ENCODE peak calls at places on chromosomes 12 and 14, in six cellular contexts. One of them, this sample, is unnamed. For H3K4me1 and H3K27me3, the result is how much of the 10 kb centered on the place peaks cover.

GRCh38 chr12:27048822-27049752 is 26.7 kb downstream of the MED21 start:
- DNase-seq in uterus: no peak
- DNase-seq in upper lobe of right lung: no peak
- DNase-seq in neural progenitor cell: no peak
- DNase-seq in cardiac muscle cell: peak
- DNase-seq in heart left ventricle: no peak
- DNase-seq in this sample: no peak

GRCh38 chr12:132227782-132228417 is 83.6 kb downstream of the NOC4L start:
- DNase-seq in cardiac muscle cell: no peak
- DNase-seq in upper lobe of right lung: no peak
- DNase-seq in neural progenitor cell: no peak
- DNase-seq in uterus: no peak
- DNase-seq in heart left ventricle: no peak
- DNase-seq in this sample: no peak

GRCh38 chr12:117060236-117060926 is 38.8 kb downstream of the TESC start:
- DNase-seq in heart left ventricle: no peak
- DNase-seq in cardiac muscle cell: no peak
- DNase-seq in neural progenitor cell: peak
- DNase-seq in upper lobe of right lung: no peak
- DNase-seq in uterus: no peak
- DNase-seq in this sample: no peak

GRCh38 chr12:26473291-26473690 is 277.9 kb downstream of the SSPN start:
- DNase-seq in upper lobe of right lung: no peak
- DNase-seq in uterus: no peak
- DNase-seq in cardiac muscle cell: no peak
- DNase-seq in neural progenitor cell: no peak
- DNase-seq in heart left ventricle: no peak
- DNase-seq in this sample: no peak

GRCh38 chr12:50542448-50542847 is 37.7 kb downstream of the DIP2B start:
- DNase-seq in uterus: no peak
- DNase-seq in heart left ventricle: no peak
- DNase-seq in neural progenitor cell: no peak
- DNase-seq in upper lobe of right lung: no peak
- DNase-seq in cardiac muscle cell: no peak
- DNase-seq in this sample: no peak

GRCh38 chr14:63840981-63841380 is 11.8 kb upstream of the SYNE2 start:
- DNase-seq in uterus: no peak
- DNase-seq in heart left ventricle: no peak
- DNase-seq in upper lobe of right lung: peak
- DNase-seq in neural progenitor cell: peak
- DNase-seq in cardiac muscle cell: no peak
- DNase-seq in this sample: peak

GRCh38 chr12:42789808-42790760 is 200.5 kb upstream of the PRICKLE1 start:
- DNase-seq in cardiac muscle cell: peak
- DNase-seq in heart left ventricle: no peak
- DNase-seq in neural progenitor cell: no peak
- DNase-seq in upper lobe of right lung: no peak
- DNase-seq in uterus: no peak
- DNase-seq in this sample: no peak

GRCh38 chr12:71134405-71134804 is 23.4 kb downstream of the TSPAN8 start:
- DNase-seq in heart left ventricle: no peak
- DNase-seq in uterus: no peak
- DNase-seq in cardiac muscle cell: peak
- DNase-seq in neural progenitor cell: no peak
- DNase-seq in upper lobe of right lung: no peak
- DNase-seq in this sample: no peak

GRCh38 chr14:88245321-88245720 is 77.7 kb downstream of the KCNK10 start:
- DNase-seq in neural progenitor cell: peak
- DNase-seq in upper lobe of right lung: no peak
- DNase-seq in uterus: no peak
- DNase-seq in cardiac muscle cell: no peak
- DNase-seq in heart left ventricle: no peak
- DNase-seq in this sample: no peak

GRCh38 chr14:31965735-31966598 is 111.1 kb upstream of the ARHGAP5 start:
- DNase-seq in heart left ventricle: no peak
- DNase-seq in cardiac muscle cell: peak
- DNase-seq in upper lobe of right lung: no peak
- DNase-seq in uterus: no peak
- DNase-seq in neural progenitor cell: no peak
- DNase-seq in this sample: no peak

GRCh38 chr14:104319489-104320241 is 181.3 kb downstream of the KIF26A start:
- DNase-seq in neural progenitor cell: no peak
- DNase-seq in cardiac muscle cell: no peak
- DNase-seq in uterus: no peak
- DNase-seq in upper lobe of right lung: no peak
- DNase-seq in heart left ventricle: peak
- DNase-seq in this sample: no peak

GRCh38 chr14:93893550-93894329 is 33.4 kb upstream of the FAM181A start:
- DNase-seq in upper lobe of right lung: no peak
- DNase-seq in uterus: peak
- DNase-seq in cardiac muscle cell: no peak
- DNase-seq in heart left ventricle: no peak
- DNase-seq in neural progenitor cell: peak
- DNase-seq in this sample: no peak

GRCh38 chr14:23608454-23608853 is 27.7 kb upstream of the DHRS2 start:
- DNase-seq in upper lobe of right lung: no peak
- DNase-seq in uterus: no peak
- DNase-seq in cardiac muscle cell: no peak
- DNase-seq in neural progenitor cell: no peak
- DNase-seq in heart left ventricle: peak
- DNase-seq in this sample: no peak

GRCh38 chr14:20866963-20867362 is 24.2 kb upstream of the RNASE3 start:
- DNase-seq in cardiac muscle cell: peak
- DNase-seq in uterus: no peak
- DNase-seq in heart left ventricle: no peak
- DNase-seq in neural progenitor cell: peak
- DNase-seq in upper lobe of right lung: no peak
- DNase-seq in this sample: peak

GRCh38 chr12:95633671-95634465 is 82.6 kb upstream of the USP44 start:
- DNase-seq in neural progenitor cell: no peak
- DNase-seq in cardiac muscle cell: peak
- DNase-seq in uterus: no peak
- DNase-seq in upper lobe of right lung: no peak
- DNase-seq in heart left ventricle: no peak
- DNase-seq in this sample: no peak

GRCh38 chr12:17216156-17216555 is 610.2 kb upstream of the LMO3 start:
- DNase-seq in cardiac muscle cell: no peak
- DNase-seq in uterus: no peak
- DNase-seq in upper lobe of right lung: no peak
- DNase-seq in neural progenitor cell: no peak
- DNase-seq in heart left ventricle: no peak
- DNase-seq in this sample: no peak

GRCh38 chr12:70652451-70652850 is 15.2 kb upstream of the PTPRB start:
- DNase-seq in upper lobe of right lung: no peak
- DNase-seq in neural progenitor cell: no peak
- DNase-seq in cardiac muscle cell: peak
- DNase-seq in uterus: no peak
- DNase-seq in heart left ventricle: no peak
- DNase-seq in this sample: no peak

GRCh38 chr12:108231909-108232434 is 102.9 kb downstream of the WSCD2 start:
- DNase-seq in neural progenitor cell: no peak
- DNase-seq in uterus: no peak
- DNase-seq in heart left ventricle: no peak
- DNase-seq in upper lobe of right lung: no peak
- DNase-seq in cardiac muscle cell: no peak
- DNase-seq in this sample: no peak

GRCh38 chr12:25241171-25242020 is 9.3 kb downstream of the KRAS start:
- DNase-seq in cardiac muscle cell: peak
- DNase-seq in heart left ventricle: no peak
- DNase-seq in neural progenitor cell: peak
- DNase-seq in uterus: no peak
- DNase-seq in upper lobe of right lung: no peak
- DNase-seq in this sample: no peak

GRCh38 chr12:121831571-121832235 is 27.0 kb downstream of the HPD start:
- DNase-seq in upper lobe of right lung: no peak
- DNase-seq in cardiac muscle cell: no peak
- DNase-seq in neural progenitor cell: no peak
- DNase-seq in uterus: no peak
- DNase-seq in heart left ventricle: no peak
- DNase-seq in this sample: no peak

GRCh38 chr14:91968280-91968679 is 20.8 kb upstream of the FBLN5 start:
- DNase-seq in upper lobe of right lung: no peak
- DNase-seq in cardiac muscle cell: no peak
- DNase-seq in heart left ventricle: no peak
- DNase-seq in uterus: no peak
- DNase-seq in neural progenitor cell: no peak
- DNase-seq in this sample: no peak

GRCh38 chr12:54983536-54984102 is 943 bp downstream of the TESPA1 start:
- DNase-seq in neural progenitor cell: no peak
- DNase-seq in heart left ventricle: no peak
- DNase-seq in uterus: no peak
- DNase-seq in upper lobe of right lung: no peak
- DNase-seq in cardiac muscle cell: no peak
- DNase-seq in this sample: no peak

GRCh38 chr14:91997492-91997891 is 42.4 kb downstream of the TRIP11 start:
- DNase-seq in heart left ventricle: no peak
- DNase-seq in neural progenitor cell: no peak
- DNase-seq in upper lobe of right lung: no peak
- DNase-seq in cardiac muscle cell: no peak
- DNase-seq in uterus: no peak
- DNase-seq in this sample: no peak

GRCh38 chr14:53525608-53526007 is 372.5 kb upstream of the DDHD1 start:
- DNase-seq in uterus: no peak
- DNase-seq in neural progenitor cell: no peak
- DNase-seq in heart left ventricle: no peak
- DNase-seq in upper lobe of right lung: no peak
- DNase-seq in cardiac muscle cell: no peak
- DNase-seq in this sample: no peak

GRCh38 chr12:69662764-69663163 is 36.3 kb downstream of the BEST3 start:
- DNase-seq in uterus: no peak
- DNase-seq in cardiac muscle cell: no peak
- DNase-seq in heart left ventricle: no peak
- DNase-seq in neural progenitor cell: no peak
- DNase-seq in upper lobe of right lung: no peak
- DNase-seq in this sample: no peak

DNA sequence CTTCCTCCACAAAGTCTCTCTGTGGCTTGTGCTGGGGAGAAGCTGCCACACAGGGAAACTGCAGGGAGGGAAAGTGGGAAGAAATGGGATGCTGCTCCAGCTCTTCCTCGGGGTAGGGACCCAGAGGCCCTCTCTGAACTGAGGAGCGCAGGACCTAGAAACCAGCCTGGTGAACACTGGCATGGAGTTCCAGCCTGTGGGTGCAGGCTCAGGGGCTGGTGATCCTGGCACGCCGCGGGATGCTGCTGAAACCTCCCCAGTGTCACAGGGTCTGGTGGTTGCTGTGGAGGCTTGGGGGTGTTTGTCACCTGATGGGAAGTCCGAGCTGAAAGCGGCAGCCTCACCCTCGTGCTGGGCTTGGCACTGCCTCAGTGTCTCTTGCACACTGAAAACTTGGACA is 5.2 kb upstream of the KRT75 start:
- DNase-seq in heart left ventricle: no peak
- DNase-seq in cardiac muscle cell: no peak
- DNase-seq in neural progenitor cell: no peak
- DNase-seq in upper lobe of right lung: no peak
- DNase-seq in uterus: no peak
- DNase-seq in this sample: no peak
- H3K4me3 ChIP-seq in heart left ventricle: no peak
- H3K4me3 ChIP-seq in cardiac muscle cell: no peak
- H3K4me3 ChIP-seq in neural progenitor cell: no peak
- H3K4me3 ChIP-seq in upper lobe of right lung: no peak
- H3K4me3 ChIP-seq in uterus: no peak
- H3K4me3 ChIP-seq in this sample: no peak

GRCh38 chr14:75273272-75274044 is 5.2 kb upstream of the FOS start:
- DNase-seq in heart left ventricle: no peak
- DNase-seq in uterus: no peak
- DNase-seq in cardiac muscle cell: peak
- DNase-seq in neural progenitor cell: no peak
- DNase-seq in upper lobe of right lung: peak
- DNase-seq in this sample: no peak
- H3K4me1 ChIP-seq in heart left ventricle: under half
- H3K4me1 ChIP-seq in uterus: under half
- H3K4me1 ChIP-seq in cardiac muscle cell: under half
- H3K4me1 ChIP-seq in neural progenitor cell: under half
- H3K4me1 ChIP-seq in upper lobe of right lung: under half
- H3K4me1 ChIP-seq in this sample: under half

GRCh38 chr12:114668151-114668891 is 15.7 kb downstream of the TBX3 start:
- DNase-seq in upper lobe of right lung: peak
- DNase-seq in heart left ventricle: peak
- DNase-seq in neural progenitor cell: peak
- DNase-seq in cardiac muscle cell: peak
- DNase-seq in uterus: peak
- DNase-seq in this sample: peak
- H3K27me3 ChIP-seq in upper lobe of right lung: half or more
- H3K27me3 ChIP-seq in heart left ventricle: under half
- H3K27me3 ChIP-seq in neural progenitor cell: half or more
- H3K27me3 ChIP-seq in cardiac muscle cell: half or more
- H3K27me3 ChIP-seq in uterus: under half
- H3K27me3 ChIP-seq in this sample: under half

DNA sequence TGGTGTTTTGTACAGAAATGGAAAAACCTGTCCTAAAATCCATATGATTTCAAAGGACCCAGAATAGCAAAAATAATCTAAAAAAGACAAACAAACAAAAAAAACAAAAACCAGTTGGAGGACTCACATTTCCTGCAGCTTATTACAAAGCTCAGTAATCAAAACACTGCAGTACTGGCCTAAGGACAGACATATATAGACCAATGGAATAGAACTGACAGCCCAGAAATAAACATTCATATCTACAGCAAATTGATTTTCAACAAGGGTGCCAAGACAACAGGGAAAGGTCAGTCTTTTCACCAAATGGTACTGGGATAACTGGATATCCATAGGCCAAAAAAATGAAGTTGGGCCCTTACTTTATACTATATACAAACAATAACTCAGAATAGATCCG is 55.0 kb downstream of the TAOK3 start:
- DNase-seq in cardiac muscle cell: no peak
- DNase-seq in uterus: no peak
- DNase-seq in neural progenitor cell: no peak
- DNase-seq in upper lobe of right lung: no peak
- DNase-seq in heart left ventricle: no peak
- DNase-seq in this sample: no peak
- H3K4me3 ChIP-seq in cardiac muscle cell: no peak
- H3K4me3 ChIP-seq in uterus: no peak
- H3K4me3 ChIP-seq in neural progenitor cell: no peak
- H3K4me3 ChIP-seq in upper lobe of right lung: no peak
- H3K4me3 ChIP-seq in heart left ventricle: no peak
- H3K4me3 ChIP-seq in this sample: no peak

DNA sequence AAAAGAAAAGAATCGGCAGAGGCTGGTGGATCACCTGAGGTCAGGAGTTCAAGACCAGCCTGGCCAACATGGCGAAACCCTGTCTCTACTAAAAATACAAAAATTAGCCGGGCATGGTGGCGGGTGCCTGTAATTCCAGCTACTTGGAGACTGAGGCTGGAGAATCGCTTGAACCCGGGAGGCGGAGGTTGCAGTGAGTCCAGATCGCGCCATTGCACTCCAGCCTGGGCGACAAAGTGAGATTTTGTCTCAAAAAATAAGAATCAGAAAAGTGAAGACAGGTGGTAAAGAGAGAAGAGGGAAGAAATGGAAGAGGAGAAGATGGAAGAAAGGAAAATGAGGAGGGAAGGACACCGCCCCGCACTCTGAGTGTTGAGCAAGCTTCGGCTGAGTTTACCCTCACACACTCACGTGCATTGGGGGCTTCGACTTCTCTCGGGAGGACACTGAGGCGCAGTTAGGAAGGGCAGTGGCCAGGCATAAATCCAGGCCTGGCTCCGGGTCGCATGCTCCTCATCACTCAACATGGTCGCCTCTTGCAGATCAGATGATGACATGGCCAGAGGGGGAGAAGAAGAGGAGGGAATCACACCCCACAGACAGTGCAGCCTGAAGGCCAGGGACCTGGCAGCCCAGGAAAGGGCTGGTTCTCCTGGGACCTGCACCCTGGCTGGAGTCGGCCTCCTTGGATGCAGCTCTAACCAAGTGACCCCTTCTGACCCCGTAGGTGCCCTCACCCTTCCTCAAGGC is 61.1 kb downstream of the PRMT8 start:
- DNase-seq in upper lobe of right lung: no peak
- DNase-seq in uterus: no peak
- DNase-seq in cardiac muscle cell: no peak
- DNase-seq in neural progenitor cell: no peak
- DNase-seq in heart left ventricle: no peak
- DNase-seq in this sample: no peak
- H3K4me1 ChIP-seq in upper lobe of right lung: under half
- H3K4me1 ChIP-seq in uterus: under half
- H3K4me1 ChIP-seq in cardiac muscle cell: under half
- H3K4me1 ChIP-seq in neural progenitor cell: under half
- H3K4me1 ChIP-seq in heart left ventricle: under half
- H3K4me1 ChIP-seq in this sample: under half